ENCODE peak calls at places on chromosomes 4 and X, in five cellular contexts. B is keratinocyte, W is body of pancreas, H is stomach, U is colonic mucosa. P is an unnamed sample.

GRCh38 chrX:71367396-71367795 is 1.2 kb downstream of the TAF1 start:
- DNase-seq in B (no peak), W (no peak), H (no peak), U (no peak), P (no peak)

GRCh38 chr4:128782875-128783614 is 26.5 kb upstream of the JADE1 start:
- DNase-seq in B (no peak), W (no peak), H (no peak), U (no peak), P (no peak)

GRCh38 chr4:72767903-72768817 is 199.1 kb upstream of the ADAMTS3 start:
- DNase-seq in B (no peak), W (no peak), H (no peak), U (no peak), P (peak; percentile 66)

GRCh38 chr4:123350191-123350544 is 46.4 kb upstream of the SPRY1 start:
- DNase-seq in B (peak; percentile 55), W (peak; percentile 37), H (peak; percentile 54), U (no peak), P (no peak)

GRCh38 chr4:107265859-107266258 is 229.7 kb upstream of the DKK2 start:
- DNase-seq in B (no peak), W (no peak), H (no peak), U (no peak), P (no peak)

GRCh38 chr4:1736820-1737219 is 15.5 kb downstream of the TACC3 start:
- DNase-seq in B (no peak), W (no peak), H (no peak), U (no peak), P (no peak)

GRCh38 chr4:133498149-133498548 is 349.1 kb downstream of the PCDH10 start:
- DNase-seq in B (no peak), W (no peak), H (no peak), U (no peak), P (no peak)

GRCh38 chr4:108036252-108036651 is 46.6 kb downstream of the HADH start:
- DNase-seq in B (no peak), W (no peak), H (no peak), U (no peak), P (no peak)

GRCh38 chr4:120921456-120922389 is 803 bp downstream of the PRDM5 start:
- DNase-seq in B (peak; percentile 15), W (peak; percentile 75), H (peak; percentile 59), U (peak; percentile 71), P (no peak)

GRCh38 chr4:48653217-48654014 is 126.7 kb downstream of the FRYL start:
- DNase-seq in B (no peak), W (peak; percentile 15), H (no peak), U (peak; percentile 54), P (no peak)

GRCh38 chr4:52199574-52200338 is 148.7 kb downstream of the SPATA18 start:
- DNase-seq in B (no peak), W (no peak), H (no peak), U (no peak), P (no peak)

GRCh38 chr4:2177443-2178093 is 64.4 kb downstream of the HAUS3 start:
- DNase-seq in B (no peak), W (no peak), H (no peak), U (no peak), P (no peak)

GRCh38 chr4:95318483-95318882 is 230.3 kb downstream of the UNC5C start:
- DNase-seq in B (no peak), W (no peak), H (no peak), U (no peak), P (no peak)

GRCh38 chr4:11138964-11139363 is 289.7 kb downstream of the HS3ST1 start:
- DNase-seq in B (no peak), W (no peak), H (no peak), U (no peak), P (no peak)

GRCh38 chr4:7155611-7156071 is 36.7 kb upstream of the SORCS2 start:
- DNase-seq in B (peak; percentile 15), W (no peak), H (no peak), U (peak; percentile 51), P (no peak)

GRCh38 chr4:186727977-186728519 is 4.4 kb upstream of the FAT1 start:
- DNase-seq in B (no peak), W (no peak), H (no peak), U (peak; percentile 59), P (no peak)

GRCh38 chr4:133152801-133153526 is 3.9 kb downstream of the PCDH10 start:
- DNase-seq in B (no peak), W (no peak), H (no peak), U (no peak), P (no peak)

GRCh38 chrX:11886745-11887144 is 128.7 kb downstream of the MSL3 start:
- DNase-seq in B (peak; percentile 70), W (no peak), H (no peak), U (no peak), P (no peak)

GRCh38 chr4:15601862-15602261 is 53.3 kb downstream of the FBXL5 start:
- DNase-seq in B (no peak), W (no peak), H (no peak), U (no peak), P (no peak)

GRCh38 chr4:70577220-70577927 is 14.7 kb upstream of the AMBN start:
- DNase-seq in B (no peak), W (no peak), H (no peak), U (no peak), P (no peak)

GRCh38 chr4:120215350-120215749 is 148.7 kb upstream of the MAD2L1 start:
- DNase-seq in B (no peak), W (no peak), H (no peak), U (no peak), P (no peak)

GRCh38 chrX:132564026-132564425 is 75.2 kb upstream of the MBNL3 start:
- DNase-seq in B (no peak), W (no peak), H (no peak), U (no peak), P (no peak)

GRCh38 chr4:94410678-94411206 is 41.0 kb upstream of the PDLIM5 start:
- DNase-seq in B (no peak), W (no peak), H (no peak), U (no peak), P (no peak)

GRCh38 chrX:22135994-22136684 is 104.0 kb downstream of the PHEX start:
- DNase-seq in B (no peak), W (peak; percentile 57), H (no peak), U (no peak), P (no peak)

GRCh38 chr4:88227734-88228133 is 56.6 kb downstream of the PPM1K start:
- DNase-seq in B (no peak), W (no peak), H (no peak), U (no peak), P (no peak)

GRCh38 chr4:88225216-88226107 is 58.9 kb downstream of the PPM1K start:
- DNase-seq in B (no peak), W (no peak), H (no peak), U (no peak), P (no peak)

GRCh38 chr4:88230399-88230798 is 54.0 kb downstream of the PPM1K start:
- DNase-seq in B (no peak), W (no peak), H (no peak), U (no peak), P (no peak)

GRCh38 chr4:88226143-88226542 is 58.2 kb downstream of the PPM1K start:
- DNase-seq in B (no peak), W (no peak), H (no peak), U (no peak), P (no peak)

DNA sequence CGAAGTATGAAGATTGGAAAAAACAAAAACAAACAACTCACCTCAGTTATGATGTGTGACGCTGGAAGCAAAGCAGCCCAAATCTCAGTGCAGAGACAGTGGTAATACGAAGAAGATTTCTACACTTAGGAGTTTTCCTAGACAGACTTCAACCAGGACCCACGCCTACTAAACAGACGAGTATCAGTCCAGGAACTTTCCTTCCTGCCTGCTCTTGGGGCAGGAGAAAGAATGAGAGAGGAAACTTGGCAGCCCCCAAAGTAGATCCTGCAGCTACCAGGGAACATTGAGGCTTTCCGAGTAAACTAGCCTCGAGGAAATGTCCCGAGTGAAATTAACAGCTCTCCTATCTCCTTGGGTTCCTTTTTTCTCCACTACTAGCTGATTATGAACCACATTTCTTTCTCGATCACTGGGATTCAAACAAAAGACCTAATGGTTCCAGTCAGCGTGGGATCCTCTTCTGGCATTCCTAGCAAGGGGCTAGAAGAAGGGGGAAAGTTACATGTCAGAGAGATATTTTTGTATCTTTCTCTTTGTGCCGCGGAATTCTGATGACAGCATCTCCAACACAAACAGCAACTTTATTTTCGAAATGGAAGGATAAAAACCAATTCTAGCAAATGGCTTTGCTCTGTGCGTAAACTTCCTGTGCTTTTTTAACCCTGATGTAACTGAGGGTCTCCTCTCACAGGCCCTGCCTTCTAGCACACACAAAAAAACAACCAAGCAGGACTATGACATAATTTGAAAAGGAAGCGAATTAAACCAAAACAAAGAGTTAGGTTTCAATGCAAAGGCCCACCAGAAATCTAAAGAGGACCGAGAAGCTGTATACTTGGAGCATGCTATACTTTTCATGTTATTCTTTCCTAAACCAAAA is 53.2 kb downstream of the PPM1K start:
- DNase-seq in B (no peak), W (no peak), H (no peak), U (no peak), P (no peak)
- H3K4me3 ChIP-seq in B (no peak overlapping the region), W (no peak overlapping the region), H (peak overlapping the region; percentile 27), U (no peak overlapping the region), P (peak overlapping the region; percentile 7)

DNA sequence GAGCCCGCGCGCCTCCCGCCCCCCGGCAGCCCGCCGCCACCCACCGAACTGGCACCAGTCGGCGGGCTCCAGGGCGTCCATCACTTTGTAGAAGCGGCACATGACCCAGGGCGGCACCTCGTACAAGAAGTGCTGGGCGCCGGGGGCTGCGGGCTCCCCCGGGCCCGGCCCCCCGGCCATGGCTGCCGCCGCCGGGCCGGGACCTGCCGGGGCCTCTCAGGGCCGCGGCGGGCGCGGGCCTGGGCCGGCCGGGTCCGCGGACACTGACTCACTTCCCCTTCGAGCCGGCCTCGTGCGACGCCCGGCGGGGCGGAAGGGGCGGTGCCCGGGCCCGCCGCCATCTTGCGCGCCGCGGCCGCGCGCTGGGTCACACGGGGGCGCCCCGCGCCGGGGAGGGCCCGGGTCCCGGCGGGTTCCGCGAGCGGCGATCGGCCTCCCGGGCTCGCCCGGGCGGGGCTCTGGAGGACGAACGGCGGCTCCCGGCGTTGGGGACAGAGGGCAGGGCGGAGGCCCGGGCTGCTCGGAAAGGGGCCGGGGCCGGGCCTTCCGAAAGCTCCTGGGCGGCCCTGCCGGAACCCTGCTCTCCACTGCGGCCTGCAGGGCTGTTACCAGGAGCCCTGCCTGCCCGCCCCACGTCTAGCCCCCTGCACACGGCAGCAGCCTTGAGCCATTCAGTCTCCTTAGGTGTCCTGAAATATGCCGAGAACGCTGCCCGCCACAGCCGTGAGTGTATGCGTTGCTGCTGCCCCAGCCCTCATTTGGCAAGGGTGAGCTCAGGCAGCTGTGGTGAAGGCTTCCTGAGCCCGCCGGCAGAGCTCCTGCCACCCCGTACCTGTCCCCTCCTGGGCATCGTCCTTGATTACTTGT is at the start of gene IRAK1:
- DNase-seq in B (no peak), W (peak; percentile 62), H (peak; percentile 55), U (peak; percentile 51), P (no peak)
- TF ChIP-seq CTCF in B (no peak), W (no peak), H (no peak), U (no peak), P (no peak)

GRCh38 chr4:36177946-36178345 is 66.4 kb downstream of the ARAP2 start:
- DNase-seq in B (no peak), W (no peak), H (no peak), U (no peak), P (no peak)
- H3K36me3 ChIP-seq in B (no peaks in the 10 kb centered on the region), W (no peaks in the 10 kb centered on the region), H (no peaks in the 10 kb centered on the region), U (no peaks in the 10 kb centered on the region), P (no peaks in the 10 kb centered on the region)

GRCh38 chr4:3384771-3385701 is 56.7 kb upstream of the HGFAC start:
- DNase-seq in B (peak; percentile 72), W (peak; percentile 57), H (no peak), U (peak; percentile 52), P (no peak)
- H3K4me3 ChIP-seq in B (peak overlapping the region; percentile 88), W (no peak overlapping the region), H (peak overlapping the region; percentile 18), U (no peak overlapping the region), P (no peak overlapping the region)

P was measured in BJ.